ENCODE peak calls at places on chromosomes 3 and 15, in eight cellular contexts. One of them, this sample, is unnamed.

GRCh38 chr3:183287301-183287971 is 34.4 kb downstream of the B3GNT5 start:
- DNase-seq in Panc1: no peak
- DNase-seq in uterus: peak
- DNase-seq in heart right ventricle: no peak
- DNase-seq in CD4-positive, alpha-beta T cell: no peak
- DNase-seq in fibroblast of mammary gland: peak
- DNase-seq in lower lobe of right lung: no peak
- DNase-seq in sigmoid colon: peak
- DNase-seq in this sample: no peak

GRCh38 chr3:161273589-161274218 is 52.6 kb downstream of the NMD3 start:
- DNase-seq in uterus: no peak
- DNase-seq in sigmoid colon: no peak
- DNase-seq in lower lobe of right lung: no peak
- DNase-seq in CD4-positive, alpha-beta T cell: no peak
- DNase-seq in heart right ventricle: no peak
- DNase-seq in fibroblast of mammary gland: peak
- DNase-seq in Panc1: no peak
- DNase-seq in this sample: no peak

GRCh38 chr3:128226794-128227399 is 73.6 kb downstream of the EEFSEC start:
- DNase-seq in fibroblast of mammary gland: peak
- DNase-seq in Panc1: peak
- DNase-seq in heart right ventricle: peak
- DNase-seq in CD4-positive, alpha-beta T cell: peak
- DNase-seq in lower lobe of right lung: no peak
- DNase-seq in uterus: peak
- DNase-seq in sigmoid colon: no peak
- DNase-seq in this sample: no peak

GRCh38 chr15:80492874-80493273 is 88.7 kb downstream of the ARNT2 start:
- DNase-seq in lower lobe of right lung: no peak
- DNase-seq in heart right ventricle: no peak
- DNase-seq in uterus: no peak
- DNase-seq in sigmoid colon: no peak
- DNase-seq in fibroblast of mammary gland: no peak
- DNase-seq in Panc1: no peak
- DNase-seq in CD4-positive, alpha-beta T cell: no peak
- DNase-seq in this sample: no peak

GRCh38 chr3:72625616-72626337 is 222.5 kb downstream of the SHQ1 start:
- DNase-seq in uterus: no peak
- DNase-seq in lower lobe of right lung: no peak
- DNase-seq in sigmoid colon: no peak
- DNase-seq in Panc1: no peak
- DNase-seq in fibroblast of mammary gland: peak
- DNase-seq in heart right ventricle: no peak
- DNase-seq in CD4-positive, alpha-beta T cell: no peak
- DNase-seq in this sample: no peak

GRCh38 chr3:77931272-77932009 is 891.5 kb downstream of the ROBO2 start:
- DNase-seq in Panc1: no peak
- DNase-seq in CD4-positive, alpha-beta T cell: no peak
- DNase-seq in fibroblast of mammary gland: no peak
- DNase-seq in lower lobe of right lung: no peak
- DNase-seq in uterus: no peak
- DNase-seq in heart right ventricle: no peak
- DNase-seq in sigmoid colon: peak
- DNase-seq in this sample: no peak

GRCh38 chr3:185024966-185025365 is 127.9 kb downstream of the C3orf70 start:
- DNase-seq in sigmoid colon: no peak
- DNase-seq in fibroblast of mammary gland: no peak
- DNase-seq in Panc1: no peak
- DNase-seq in uterus: no peak
- DNase-seq in heart right ventricle: no peak
- DNase-seq in lower lobe of right lung: no peak
- DNase-seq in CD4-positive, alpha-beta T cell: no peak
- DNase-seq in this sample: no peak

GRCh38 chr3:156535162-156535627 is 19.7 kb downstream of the SSR3 start:
- DNase-seq in Panc1: no peak
- DNase-seq in sigmoid colon: peak
- DNase-seq in uterus: peak
- DNase-seq in heart right ventricle: peak
- DNase-seq in lower lobe of right lung: peak
- DNase-seq in CD4-positive, alpha-beta T cell: no peak
- DNase-seq in fibroblast of mammary gland: peak
- DNase-seq in this sample: no peak

GRCh38 chr3:7407107-7407506 is 546.2 kb downstream of the GRM7 start:
- DNase-seq in sigmoid colon: no peak
- DNase-seq in lower lobe of right lung: no peak
- DNase-seq in uterus: no peak
- DNase-seq in fibroblast of mammary gland: no peak
- DNase-seq in Panc1: no peak
- DNase-seq in heart right ventricle: no peak
- DNase-seq in CD4-positive, alpha-beta T cell: no peak
- DNase-seq in this sample: no peak

GRCh38 chr15:83926116-83926515 is 272.2 kb downstream of the ADAMTSL3 start:
- DNase-seq in sigmoid colon: no peak
- DNase-seq in heart right ventricle: no peak
- DNase-seq in uterus: no peak
- DNase-seq in Panc1: no peak
- DNase-seq in lower lobe of right lung: no peak
- DNase-seq in CD4-positive, alpha-beta T cell: no peak
- DNase-seq in fibroblast of mammary gland: peak
- DNase-seq in this sample: no peak

GRCh38 chr15:48802867-48803266 is 8.0 kb downstream of the CEP152 start:
- DNase-seq in uterus: no peak
- DNase-seq in Panc1: no peak
- DNase-seq in CD4-positive, alpha-beta T cell: no peak
- DNase-seq in sigmoid colon: no peak
- DNase-seq in heart right ventricle: no peak
- DNase-seq in fibroblast of mammary gland: peak
- DNase-seq in lower lobe of right lung: no peak
- DNase-seq in this sample: no peak

GRCh38 chr3:61848885-61849284 is 287.5 kb downstream of the PTPRG start:
- DNase-seq in fibroblast of mammary gland: peak
- DNase-seq in sigmoid colon: no peak
- DNase-seq in Panc1: no peak
- DNase-seq in uterus: peak
- DNase-seq in CD4-positive, alpha-beta T cell: no peak
- DNase-seq in heart right ventricle: no peak
- DNase-seq in lower lobe of right lung: no peak
- DNase-seq in this sample: no peak

GRCh38 chr3:36992806-36993325 is at the start of gene EPM2AIP1:
- DNase-seq in fibroblast of mammary gland: no peak
- DNase-seq in uterus: no peak
- DNase-seq in sigmoid colon: peak
- DNase-seq in lower lobe of right lung: peak
- DNase-seq in CD4-positive, alpha-beta T cell: no peak
- DNase-seq in heart right ventricle: peak
- DNase-seq in Panc1: no peak
- DNase-seq in this sample: no peak

GRCh38 chr3:37163262-37164020 is 10.9 kb downstream of the LRRFIP2 start:
- DNase-seq in CD4-positive, alpha-beta T cell: no peak
- DNase-seq in Panc1: no peak
- DNase-seq in fibroblast of mammary gland: peak
- DNase-seq in sigmoid colon: no peak
- DNase-seq in uterus: no peak
- DNase-seq in lower lobe of right lung: no peak
- DNase-seq in heart right ventricle: no peak
- DNase-seq in this sample: no peak

GRCh38 chr3:194395767-194396527 is 3.1 kb downstream of the GP5 start:
- DNase-seq in Panc1: no peak
- DNase-seq in heart right ventricle: no peak
- DNase-seq in fibroblast of mammary gland: peak
- DNase-seq in CD4-positive, alpha-beta T cell: peak
- DNase-seq in lower lobe of right lung: no peak
- DNase-seq in sigmoid colon: peak
- DNase-seq in uterus: peak
- DNase-seq in this sample: no peak

GRCh38 chr15:82831894-82832600 is 22.6 kb downstream of the WHAMM start:
- DNase-seq in uterus: no peak
- DNase-seq in heart right ventricle: no peak
- DNase-seq in lower lobe of right lung: no peak
- DNase-seq in CD4-positive, alpha-beta T cell: no peak
- DNase-seq in Panc1: no peak
- DNase-seq in fibroblast of mammary gland: no peak
- DNase-seq in sigmoid colon: no peak
- DNase-seq in this sample: no peak

GRCh38 chr15:85518979-85519761 is 138.8 kb downstream of the AKAP13 start:
- DNase-seq in sigmoid colon: no peak
- DNase-seq in Panc1: no peak
- DNase-seq in lower lobe of right lung: no peak
- DNase-seq in fibroblast of mammary gland: no peak
- DNase-seq in heart right ventricle: no peak
- DNase-seq in uterus: no peak
- DNase-seq in CD4-positive, alpha-beta T cell: no peak
- DNase-seq in this sample: no peak

GRCh38 chr3:64144241-64144900 is 80.9 kb downstream of the PRICKLE2 start:
- DNase-seq in Panc1: no peak
- DNase-seq in uterus: no peak
- DNase-seq in sigmoid colon: no peak
- DNase-seq in fibroblast of mammary gland: no peak
- DNase-seq in CD4-positive, alpha-beta T cell: no peak
- DNase-seq in lower lobe of right lung: no peak
- DNase-seq in heart right ventricle: no peak
- DNase-seq in this sample: no peak

GRCh38 chr15:98960555-98961050 is 47.0 kb downstream of the PGPEP1L start:
- DNase-seq in CD4-positive, alpha-beta T cell: no peak
- DNase-seq in lower lobe of right lung: no peak
- DNase-seq in sigmoid colon: no peak
- DNase-seq in heart right ventricle: no peak
- DNase-seq in fibroblast of mammary gland: no peak
- DNase-seq in uterus: no peak
- DNase-seq in Panc1: no peak
- DNase-seq in this sample: no peak

GRCh38 chr15:92011611-92012367 is 158.3 kb downstream of the SLCO3A1 start:
- DNase-seq in uterus: no peak
- DNase-seq in lower lobe of right lung: no peak
- DNase-seq in fibroblast of mammary gland: peak
- DNase-seq in heart right ventricle: peak
- DNase-seq in CD4-positive, alpha-beta T cell: no peak
- DNase-seq in sigmoid colon: no peak
- DNase-seq in Panc1: no peak
- DNase-seq in this sample: no peak

GRCh38 chr3:99681512-99681911 is 43.1 kb downstream of the COL8A1 start:
- DNase-seq in fibroblast of mammary gland: no peak
- DNase-seq in uterus: no peak
- DNase-seq in Panc1: no peak
- DNase-seq in CD4-positive, alpha-beta T cell: no peak
- DNase-seq in heart right ventricle: no peak
- DNase-seq in sigmoid colon: no peak
- DNase-seq in lower lobe of right lung: no peak
- DNase-seq in this sample: no peak

DNA sequence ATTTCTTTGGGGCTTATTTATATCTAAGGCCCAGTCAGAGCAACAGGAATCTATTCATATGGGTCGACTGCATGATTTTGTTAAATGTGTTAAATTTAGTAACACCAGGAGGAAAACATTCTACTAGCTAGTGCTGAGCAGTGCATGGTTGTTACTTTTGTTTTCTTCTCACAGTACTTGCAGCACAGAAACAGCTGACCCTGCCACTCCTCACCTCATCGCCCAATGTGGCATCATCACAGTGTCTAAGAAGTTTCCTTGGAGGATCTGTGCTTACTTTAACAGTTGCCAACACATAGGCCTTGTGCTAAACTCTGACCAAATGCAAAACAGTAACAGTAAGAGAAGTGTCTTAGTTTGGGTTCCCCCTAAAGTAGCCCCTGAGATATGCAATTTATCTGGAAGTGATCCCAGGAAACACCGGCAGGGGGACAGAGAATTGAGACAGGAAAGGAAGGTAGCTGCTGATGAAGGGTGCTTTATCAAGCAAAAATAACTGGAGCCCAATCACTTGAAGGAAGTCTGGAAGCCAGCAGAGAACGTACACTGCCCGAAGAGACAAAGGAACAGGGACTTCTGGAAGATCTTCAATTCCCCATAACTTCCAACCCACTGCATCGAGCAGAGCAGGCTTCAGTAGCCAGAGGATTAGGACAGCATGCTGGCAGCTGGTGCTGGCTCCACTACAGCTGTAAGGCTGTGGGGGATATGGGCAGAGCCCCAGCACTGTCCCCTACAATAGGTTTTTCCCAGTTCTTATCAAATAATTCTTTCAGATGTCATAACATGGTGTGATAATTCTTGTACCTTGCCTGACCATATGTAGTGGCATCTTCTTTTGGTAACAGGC is 36.0 kb upstream of the ULK4 start:
- DNase-seq in sigmoid colon: no peak
- DNase-seq in heart right ventricle: no peak
- DNase-seq in Panc1: no peak
- DNase-seq in fibroblast of mammary gland: peak
- DNase-seq in lower lobe of right lung: no peak
- DNase-seq in CD4-positive, alpha-beta T cell: no peak
- DNase-seq in uterus: no peak
- DNase-seq in this sample: no peak
- TF ChIP-seq CTCF in sigmoid colon: peak
- TF ChIP-seq CTCF in heart right ventricle: peak
- TF ChIP-seq CTCF in Panc1: no peak
- TF ChIP-seq CTCF in fibroblast of mammary gland: peak
- TF ChIP-seq CTCF in lower lobe of right lung: peak
- TF ChIP-seq CTCF in CD4-positive, alpha-beta T cell: no peak
- TF ChIP-seq CTCF in uterus: peak
- TF ChIP-seq CTCF in this sample: peak

DNA sequence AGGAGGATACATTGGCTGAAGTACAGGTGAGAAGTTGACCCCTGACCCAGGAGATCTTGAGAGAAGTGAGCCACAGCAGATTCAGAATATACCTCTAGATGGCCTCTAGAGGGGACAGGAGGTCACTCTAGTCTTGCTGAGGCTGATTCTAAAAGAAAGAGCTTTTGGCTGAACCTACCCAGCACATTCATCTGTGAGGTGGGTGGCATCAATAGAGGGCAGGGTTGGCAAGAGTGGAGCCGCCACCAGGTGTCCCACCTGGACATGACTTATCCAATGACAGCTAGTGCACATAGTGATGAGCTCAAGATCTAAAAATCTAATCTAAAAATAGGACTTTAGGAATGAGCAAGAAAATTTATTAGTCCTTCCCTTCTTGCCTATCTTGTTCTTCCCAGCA is 51.6 kb downstream of the CYP19A1 start:
- DNase-seq in CD4-positive, alpha-beta T cell: no peak
- DNase-seq in uterus: no peak
- DNase-seq in sigmoid colon: no peak
- DNase-seq in Panc1: no peak
- DNase-seq in heart right ventricle: no peak
- DNase-seq in lower lobe of right lung: no peak
- DNase-seq in fibroblast of mammary gland: no peak
- DNase-seq in this sample: no peak
- TF ChIP-seq CTCF in CD4-positive, alpha-beta T cell: no peak
- TF ChIP-seq CTCF in uterus: no peak
- TF ChIP-seq CTCF in sigmoid colon: no peak
- TF ChIP-seq CTCF in Panc1: no peak
- TF ChIP-seq CTCF in heart right ventricle: peak
- TF ChIP-seq CTCF in lower lobe of right lung: peak
- TF ChIP-seq CTCF in fibroblast of mammary gland: peak
- TF ChIP-seq CTCF in this sample: no peak

GRCh38 chr3:197256104-197256503 is 42.3 kb downstream of the DLG1 start:
- DNase-seq in lower lobe of right lung: no peak
- DNase-seq in CD4-positive, alpha-beta T cell: no peak
- DNase-seq in sigmoid colon: no peak
- DNase-seq in heart right ventricle: no peak
- DNase-seq in uterus: no peak
- DNase-seq in fibroblast of mammary gland: no peak
- DNase-seq in Panc1: no peak
- DNase-seq in this sample: no peak
- TF ChIP-seq CTCF in lower lobe of right lung: no peak
- TF ChIP-seq CTCF in CD4-positive, alpha-beta T cell: no peak
- TF ChIP-seq CTCF in sigmoid colon: peak
- TF ChIP-seq CTCF in heart right ventricle: no peak
- TF ChIP-seq CTCF in uterus: no peak
- TF ChIP-seq CTCF in fibroblast of mammary gland: no peak
- TF ChIP-seq CTCF in Panc1: no peak
- TF ChIP-seq CTCF in this sample: no peak

GRCh38 chr3:157542711-157543485 is 39.7 kb upstream of the VEPH1 start:
- DNase-seq in lower lobe of right lung: peak
- DNase-seq in fibroblast of mammary gland: peak
- DNase-seq in heart right ventricle: peak
- DNase-seq in uterus: no peak
- DNase-seq in Panc1: no peak
- DNase-seq in sigmoid colon: peak
- DNase-seq in CD4-positive, alpha-beta T cell: no peak
- DNase-seq in this sample: no peak
- TF ChIP-seq CTCF in lower lobe of right lung: no peak
- TF ChIP-seq CTCF in fibroblast of mammary gland: peak
- TF ChIP-seq CTCF in heart right ventricle: no peak
- TF ChIP-seq CTCF in uterus: no peak
- TF ChIP-seq CTCF in Panc1: peak
- TF ChIP-seq CTCF in sigmoid colon: no peak
- TF ChIP-seq CTCF in CD4-positive, alpha-beta T cell: no peak
- TF ChIP-seq CTCF in this sample: no peak

This sample was measured in esophagus squamous epithelium.